ENCODE peak calls at places on chromosome 21, in eight cellular contexts. C is stimulated activated CD8-positive, alpha-beta memory T cell treated with anti-CD3 and anti-CD28 coated beads, Interleukin-15, amount 100 ng/mL, for 1 hour; O is NCI-H510A treated with DMSO at 0.1 percent for 48 hours; B is GM19239; V is fibroblast of the conjunctiva; R is GM04504; F is GM13977; S is effector CD8-positive, alpha-beta T cell. Z is an unnamed sample.

GRCh38 chr21:36661511-36662309 is 37.2 kb upstream of the SIM2 start:
- DNase-seq in V (no peak), B (no peak), O (peak; percentile 8), S (no peak), C (no peak), R (no peak), F (no peak), Z (no peak)

GRCh38 chr21:34524671-34525601 is 12.9 kb upstream of the KCNE1 start:
- DNase-seq in S (no peak), R (no peak), V (no peak), F (no peak), O (no peak), C (no peak), B (no peak), Z (no peak)

GRCh38 chr21:38289697-38290096 is 32.9 kb downstream of the KCNJ15 start:
- DNase-seq in R (peak; percentile 95), F (no peak), S (no peak), C (no peak), O (no peak), B (no peak), V (peak; percentile 87), Z (peak; percentile 97)

GRCh38 chr21:44647222-44647552 is 973 bp downstream of the KRTAP10-11 start:
- DNase-seq in S (no peak), B (no peak), C (no peak), O (no peak), V (no peak), F (no peak), R (no peak), Z (no peak)

GRCh38 chr21:42892582-42892930 is 553 bp upstream of the NDUFV3 start:
- DNase-seq in C (no peak), B (no peak), R (no peak), S (no peak), V (no peak), O (no peak), F (no peak), Z (no peak)

GRCh38 chr21:46111857-46112730 is 14.2 kb downstream of the COL6A2 start:
- DNase-seq in V (no peak), R (no peak), F (no peak), C (no peak), S (no peak), O (no peak), B (no peak), Z (no peak)

GRCh38 chr21:26843912-26844257 is 1.3 kb downstream of the ADAMTS1 start:
- DNase-seq in C (no peak), V (no peak), B (no peak), R (no peak), O (no peak), S (no peak), F (no peak), Z (no peak)

GRCh38 chr21:43619856-43620255 is 39.4 kb downstream of the HSF2BP start:
- DNase-seq in O (no peak), C (no peak), S (no peak), R (no peak), V (no peak), B (no peak), F (no peak), Z (no peak)

GRCh38 chr21:31671931-31672330 is 12.4 kb downstream of the SOD1 start:
- DNase-seq in V (no peak), O (no peak), R (no peak), S (no peak), C (no peak), B (no peak), F (no peak), Z (no peak)

GRCh38 chr21:46549650-46550049 is 55.2 kb downstream of the S100B start:
- DNase-seq in F (no peak), S (no peak), V (no peak), B (no peak), C (no peak), O (no peak), R (no peak), Z (no peak)

GRCh38 chr21:27674037-27674436 is 707.1 kb upstream of the ADAMTS5 start:
- DNase-seq in S (no peak), C (no peak), B (no peak), O (no peak), V (peak; percentile 63), R (peak; percentile 93), F (no peak), Z (peak; percentile 39)

GRCh38 chr21:42013338-42013737 is 3.2 kb upstream of the ZBTB21 start:
- DNase-seq in S (no peak), V (no peak), R (no peak), C (no peak), F (no peak), O (peak; percentile 93), B (no peak), Z (no peak)

GRCh38 chr21:28737671-28738279 is 254.9 kb downstream of the LTN1 start:
- DNase-seq in B (no peak), V (no peak), C (no peak), F (no peak), O (peak; percentile 2), S (no peak), R (no peak), Z (no peak)

GRCh38 chr21:41764558-41765392 is 2.1 kb downstream of the RIPK4 start:
- DNase-seq in O (peak; percentile 37), R (no peak), S (no peak), V (no peak), F (no peak), C (no peak), B (no peak), Z (no peak)

GRCh38 chr21:29827647-29828046 is 112.1 kb downstream of the GRIK1 start:
- DNase-seq in R (no peak), C (no peak), V (no peak), F (no peak), O (no peak), S (no peak), B (no peak), Z (no peak)

GRCh38 chr21:42991992-42992740 is 17.8 kb downstream of the PKNOX1 start:
- DNase-seq in B (no peak), V (peak; percentile 43), S (no peak), C (no peak), F (no peak), R (peak; percentile 76), O (no peak), Z (peak; percentile 87)

GRCh38 chr21:14484188-14485009 is 61.7 kb downstream of the SAMSN1 start:
- DNase-seq in O (no peak), V (no peak), R (no peak), C (no peak), S (no peak), B (no peak), F (no peak), Z (no peak)

GRCh38 chr21:27101533-27101932 is 134.6 kb upstream of the ADAMTS5 start:
- DNase-seq in C (no peak), S (no peak), O (no peak), V (peak; percentile 13), B (no peak), R (no peak), F (no peak), Z (no peak)

GRCh38 chr21:34936874-34937563 is 112.1 kb downstream of the RUNX1 start:
- DNase-seq in R (no peak), C (no peak), B (no peak), S (no peak), V (no peak), F (no peak), O (no peak), Z (no peak)